ENCODE peak calls at places on chromosomes 16 and 17, in five cellular contexts. Q is upper lobe of left lung, B is A549, D is heart left ventricle, I is ovary. T is an unnamed sample.
A peak's percentile ranks its signal among the peaks of the same experiment; 100 is the strongest.

GRCh38 chr16:8946544-8946943 is 17.2 kb downstream of the USP7 start:
- DNase-seq in Q (no peak), B (no peak), D (no peak), I (no peak), T (no peak)

GRCh38 chr17:45700171-45701090 is 83.7 kb upstream of the CRHR1 start:
- DNase-seq in Q (no peak), B (no peak), D (no peak), I (no peak), T (no peak)

GRCh38 chr16:57009641-57010170 is 20.3 kb downstream of the NLRC5 start:
- DNase-seq in Q (no peak), B (no peak), D (peak; percentile 14), I (no peak), T (no peak)

GRCh38 chr17:75681289-75681688 is 14.2 kb downstream of the SAP30BP start:
- DNase-seq in Q (no peak), B (no peak), D (no peak), I (no peak), T (no peak)

GRCh38 chr16:57187508-57187854 is 1.4 kb downstream of the RSPRY1 start:
- DNase-seq in Q (no peak), B (peak; percentile 11), D (no peak), I (no peak), T (no peak)

GRCh38 chr16:89442990-89443726 is 47.2 kb downstream of the ANKRD11 start:
- DNase-seq in Q (peak; percentile 80), B (peak; percentile 85), D (no peak), I (no peak), T (no peak)

GRCh38 chr16:24858219-24859041 is 12.7 kb downstream of the SLC5A11 start:
- DNase-seq in Q (no peak), B (peak; percentile 62), D (peak; percentile 68), I (peak; percentile 55), T (no peak)

GRCh38 chr16:45454-45853 is 8.0 kb downstream of the POLR3K start:
- DNase-seq in Q (no peak), B (no peak), D (peak; percentile 2), I (no peak), T (no peak)

GRCh38 chr16:74574146-74574545 is 32.8 kb downstream of the GLG1 start:
- DNase-seq in Q (no peak), B (no peak), D (no peak), I (no peak), T (no peak)

GRCh38 chr17:4520881-4521600 is 22.4 kb downstream of the SPNS2 start:
- DNase-seq in Q (peak; percentile 94), B (no peak), D (no peak), I (no peak), T (no peak)

GRCh38 chr17:78933025-78933958 is 8.1 kb upstream of the TIMP2 start:
- DNase-seq in Q (peak; percentile 49), B (peak; percentile 99), D (peak; percentile 80), I (peak; percentile 49), T (no peak)

GRCh38 chr16:47045023-47045422 is 71.5 kb upstream of the DNAJA2 start:
- DNase-seq in Q (no peak), B (no peak), D (no peak), I (no peak), T (no peak)

GRCh38 chr16:83574388-83574787 is 233.4 kb upstream of the HSBP1 start:
- DNase-seq in Q (no peak), B (no peak), D (no peak), I (no peak), T (no peak)

GRCh38 chr17:54172654-54173316 is 350.1 kb downstream of the KIF2B start:
- DNase-seq in Q (no peak), B (peak; percentile 5), D (no peak), I (no peak), T (no peak)

GRCh38 chr17:60087882-60088669 is 9.4 kb upstream of the HEATR6 start:
- DNase-seq in Q (peak; percentile 78), B (peak; percentile 52), D (no peak), I (no peak), T (no peak)

GRCh38 chr16:10040136-10041080 is 141.8 kb downstream of the GRIN2A start:
- DNase-seq in Q (no peak), B (no peak), D (no peak), I (no peak), T (no peak)

GRCh38 chr16:58563235-58563634 is 47.9 kb downstream of the SETD6 start:
- DNase-seq in Q (no peak), B (no peak), D (no peak), I (no peak), T (no peak)

GRCh38 chr17:28228109-28228840 is 90.7 kb upstream of the TMEM97 start:
- DNase-seq in Q (no peak), B (peak; percentile 55), D (no peak), I (no peak), T (no peak)

GRCh38 chr17:40417258-40417608 is 463 bp downstream of the TOP2A start:
- DNase-seq in Q (no peak), B (no peak), D (no peak), I (no peak), T (no peak)

GRCh38 chr16:72876221-72876620 is 171.7 kb downstream of the ZFHX3 start:
- DNase-seq in Q (peak; percentile 43), B (no peak), D (peak; percentile 83), I (no peak), T (no peak)

GRCh38 chr17:77449908-77450741 is 309.4 kb downstream of the SEC14L1 start:
- DNase-seq in Q (no peak), B (peak; percentile 56), D (peak; percentile 90), I (peak; percentile 90), T (no peak)

GRCh38 chr17:42563543-42563942 is 1.6 kb downstream of the COASY start:
- DNase-seq in Q (peak; percentile 73), B (no peak), D (no peak), I (no peak), T (no peak)

GRCh38 chr16:28161626-28162025 is 50.1 kb downstream of the XPO6 start:
- DNase-seq in Q (no peak), B (no peak), D (no peak), I (no peak), T (no peak)

GRCh38 chr16:78513838-78514237 is 414.4 kb downstream of the WWOX start:
- DNase-seq in Q (no peak), B (no peak), D (no peak), I (no peak), T (no peak)

GRCh38 chr17:35846055-35846809 is 22.5 kb downstream of the HEATR9 start:
- DNase-seq in Q (no peak), B (no peak), D (no peak), I (no peak), T (no peak)

GRCh38 chr16:35447010-35447558 is 1987.7 kb downstream of the TP53TG3F start:
- DNase-seq in Q (no peak), B (no peak), D (no peak), I (no peak), T (no peak)

GRCh38 chr17:79872762-79873161 is 33.5 kb upstream of the CBX4 start:
- DNase-seq in Q (no peak), B (no peak), D (no peak), I (no peak), T (no peak)

GRCh38 chr17:530851-531250 is 178.2 kb upstream of the RPH3AL start:
- DNase-seq in Q (no peak), B (no peak), D (no peak), I (no peak), T (no peak)

GRCh38 chr17:35531170-35531569 is 6.3 kb downstream of the SLFN12L start:
- DNase-seq in Q (no peak), B (no peak), D (no peak), I (no peak), T (no peak)

GRCh38 chr16:72921620-72922019 is 126.3 kb downstream of the ZFHX3 start:
- DNase-seq in Q (no peak), B (no peak), D (no peak), I (peak; percentile 59), T (no peak)

DNA sequence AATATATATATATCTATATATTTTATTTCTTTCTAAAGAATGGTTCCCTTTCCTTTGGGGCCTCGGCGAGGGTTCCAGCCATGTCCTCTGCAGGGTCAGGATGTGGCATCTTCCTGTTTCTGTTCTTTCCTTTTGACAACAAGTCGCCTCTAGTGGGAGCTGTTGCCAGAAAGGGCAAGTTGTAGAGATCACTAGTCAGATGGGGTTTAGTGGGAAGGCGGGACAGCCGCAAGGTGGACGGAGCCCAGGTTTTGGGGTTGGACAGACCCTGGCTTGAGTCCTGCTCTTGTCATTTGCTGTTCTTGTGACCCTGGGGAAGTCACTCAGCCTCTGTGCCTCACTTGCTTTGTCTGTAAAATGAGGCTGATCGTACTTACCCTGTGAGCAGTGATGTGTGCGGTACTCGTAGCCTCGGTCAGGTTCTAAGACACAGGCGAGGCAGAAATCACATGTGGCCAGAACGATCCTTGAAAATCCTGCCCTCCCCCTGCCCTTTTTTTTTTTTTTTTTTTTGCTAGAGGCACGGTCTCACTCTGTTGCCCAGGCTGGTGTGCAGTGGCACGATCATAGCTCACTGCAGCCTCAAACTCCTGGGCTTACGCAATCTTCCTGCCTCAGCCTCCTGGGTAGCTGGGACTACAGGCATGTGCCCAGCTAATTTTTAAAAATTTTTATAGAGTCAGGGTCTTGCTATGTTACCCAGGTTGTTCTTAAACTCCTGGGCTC is 80.1 kb downstream of the ABCC6 start:
- DNase-seq in Q (no peak), B (peak; percentile 69), D (no peak), I (no peak), T (no peak)
- TF ChIP-seq CTCF in Q (no peak), B (peak; percentile 41), D (no peak), I (no peak), T (peak; percentile 7)

DNA sequence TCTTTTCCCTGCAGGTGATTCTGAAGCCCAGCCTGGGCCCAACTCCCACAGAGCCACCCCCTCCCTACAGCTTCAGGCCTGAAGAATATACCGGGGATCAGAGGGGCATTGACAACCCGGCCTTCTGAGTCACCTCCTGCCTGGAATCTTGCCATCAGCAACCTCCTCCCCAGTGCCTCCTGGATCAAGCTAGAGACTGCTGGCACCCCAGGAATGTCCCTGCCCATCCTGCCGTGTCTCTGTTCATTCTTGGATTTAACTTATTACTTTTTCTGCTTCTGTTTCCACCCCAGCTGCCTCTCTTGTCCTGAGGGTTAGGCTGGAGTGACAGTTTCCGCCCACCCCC is 4.9 kb downstream of the TMEM92 start:
- DNase-seq in Q (no peak), B (no peak), D (no peak), I (no peak), T (no peak)
- TF ChIP-seq POLR2A in Q (no peak), B (no peak), D (no peak), I (no peak), T (no peak)

GRCh38 chr16:1401758-1402154 is 12.7 kb downstream of the UNKL start:
- DNase-seq in Q (no peak), B (no peak), D (no peak), I (no peak), T (no peak)
- TF ChIP-seq CTCF in Q (no peak), B (no peak), D (no peak), I (no peak), T (no peak)

DNA sequence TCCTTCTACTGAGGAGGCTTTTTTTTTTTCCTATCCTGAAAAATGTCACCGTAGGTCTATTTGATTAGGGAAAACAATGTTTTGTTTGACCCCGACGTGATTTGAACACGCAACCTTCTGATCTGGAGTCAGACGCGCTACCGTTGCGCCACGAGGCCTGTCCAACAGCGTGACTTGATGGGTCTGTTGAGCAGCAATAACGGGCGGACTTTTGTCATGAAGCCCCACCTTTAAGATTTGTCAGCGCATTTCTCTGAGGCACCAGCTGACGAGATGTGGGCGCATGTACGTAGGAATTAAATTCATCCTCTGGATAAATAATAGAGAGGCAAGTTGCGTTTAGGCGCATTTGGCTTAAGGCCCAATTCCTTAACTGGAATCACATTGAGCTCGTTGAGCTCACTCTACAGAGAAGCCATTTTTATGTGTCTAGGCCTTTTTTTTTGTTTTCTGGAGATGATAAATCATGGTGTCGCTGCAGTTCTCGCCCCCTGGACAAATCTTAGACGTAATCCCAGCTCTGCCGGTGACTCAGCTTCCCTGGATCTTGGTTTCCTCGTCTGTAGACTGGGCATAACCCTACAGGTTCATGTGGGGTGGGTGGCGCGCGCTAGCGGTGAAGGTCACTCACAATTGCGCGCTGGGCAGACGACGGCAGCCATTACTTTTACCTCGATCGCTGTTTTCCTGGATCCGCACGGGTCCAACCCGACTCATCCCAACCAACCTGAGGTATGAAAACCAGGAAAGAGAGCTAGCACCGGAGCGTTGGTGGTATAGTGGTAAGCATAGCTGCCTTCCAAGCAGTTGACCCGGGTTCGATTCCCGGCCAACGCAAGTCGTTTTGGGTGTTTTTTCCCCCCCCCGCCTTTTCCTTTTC is 10.6 kb upstream of the AURKB start:
- DNase-seq in Q (peak; percentile 92), B (peak; percentile 91), D (peak; percentile 86), I (peak; percentile 95), T (no peak)
- TF ChIP-seq POLR2A in Q (no peak), B (peak; percentile 33), D (peak; percentile 10), I (peak; percentile 11), T (peak; percentile 12)

T was measured in esophagus squamous epithelium.